ENCODE peak calls at places on chromosomes 11 and 22, in eight cellular contexts. I is astrocyte of the spinal cord, D is left ventricle myocardium inferior, E is mesendoderm, G is mammary epithelial cell, O is iPS DF 19.7, S is brain microvascular endothelial cell, P is PC-3. N is an unnamed sample.
A peak's percentile ranks its signal among the peaks of the same experiment; 100 is the strongest.

GRCh38 chr11:17760102-17761029 is 25.8 kb downstream of the KCNC1 start:
- DNase-seq in S (peak; percentile 9), O (peak; percentile 57), G (peak; percentile 26), E (peak; percentile 86), P (peak; percentile 64), D (peak; percentile 51), I (peak; percentile 14), N (peak; percentile 83)

GRCh38 chr11:12288934-12289666 is 88.3 kb upstream of the PARVA start:
- DNase-seq in S (no peak), I (no peak), D (no peak), E (peak; percentile 36), P (no peak), O (no peak), G (no peak), N (no peak)

GRCh38 chr22:36765943-36766450 is 9.9 kb downstream of the IFT27 start:
- DNase-seq in I (peak; percentile 12), P (no peak), S (no peak), E (no peak), O (no peak), D (no peak), G (peak; percentile 70), N (no peak)

GRCh38 chr22:41360126-41360525 is 21.6 kb upstream of the TEF start:
- DNase-seq in I (no peak), D (peak; percentile 36), S (no peak), P (no peak), G (no peak), O (peak; percentile 71), E (peak; percentile 88), N (no peak)

GRCh38 chr11:46306296-46306853 is 28.9 kb downstream of the CREB3L1 start:
- DNase-seq in O (no peak), E (peak; percentile 45), D (no peak), S (no peak), I (no peak), P (no peak), G (no peak), N (no peak)

GRCh38 chr11:108859510-108859909 is 194.6 kb downstream of the DDX10 start:
- DNase-seq in E (no peak), O (no peak), P (no peak), S (no peak), I (peak; percentile 58), G (peak; percentile 63), D (no peak), N (no peak)

GRCh38 chr11:100752371-100753073 is 65.4 kb downstream of the ARHGAP42 start:
- DNase-seq in E (no peak), I (no peak), S (no peak), G (peak; percentile 46), O (no peak), P (peak; percentile 41), D (no peak), N (peak; percentile 35)

GRCh38 chr11:85595285-85595884 is 31.8 kb downstream of the DLG2 start:
- DNase-seq in O (no peak), I (peak; percentile 51), D (no peak), P (peak; percentile 74), S (no peak), E (peak; percentile 37), G (peak; percentile 8), N (peak; percentile 72)

GRCh38 chr11:72395993-72396392 is 38.3 kb downstream of the CLPB start:
- DNase-seq in D (no peak), E (no peak), S (no peak), I (no peak), O (no peak), G (no peak), P (no peak), N (no peak)

GRCh38 chr11:122791411-122791810 is 46.9 kb upstream of the CRTAM start:
- DNase-seq in E (no peak), P (no peak), D (no peak), S (no peak), G (no peak), O (no peak), I (no peak), N (no peak)

GRCh38 chr11:88178211-88178610 is 3.0 kb upstream of the RAB38 start:
- DNase-seq in S (peak; percentile 7), I (peak; percentile 57), P (no peak), O (no peak), D (no peak), E (no peak), G (no peak), N (no peak)

GRCh38 chr11:3221408-3222002 is 2.9 kb upstream of the MRGPRG start:
- DNase-seq in G (no peak), E (no peak), S (no peak), I (no peak), D (no peak), O (no peak), P (no peak), N (no peak)

GRCh38 chr22:29907753-29908515 is 25.0 kb downstream of the MTMR3 start:
- DNase-seq in S (peak; percentile 97), I (peak; percentile 97), D (peak; percentile 72), O (no peak), P (peak; percentile 98), G (peak; percentile 94), E (peak; percentile 47), N (peak; percentile 96)

GRCh38 chr11:118899706-118900360 is 16.1 kb downstream of the CXCR5 start:
- DNase-seq in E (no peak), O (no peak), P (no peak), G (no peak), I (no peak), S (no peak), D (no peak), N (no peak)

GRCh38 chr22:35135165-35135564 is 69.2 kb downstream of the ISX start:
- DNase-seq in D (no peak), S (no peak), G (no peak), P (no peak), E (no peak), I (no peak), O (no peak), N (no peak)

GRCh38 chr22:19527861-19528417 is 3.7 kb upstream of the CLDN5 start:
- DNase-seq in G (peak; percentile 27), O (no peak), E (no peak), D (no peak), S (peak; percentile 33), I (peak; percentile 11), P (peak; percentile 69), N (no peak)

GRCh38 chr22:42596863-42597530 is 17.7 kb downstream of the POLDIP3 start:
- DNase-seq in I (no peak), P (no peak), E (no peak), S (no peak), D (no peak), O (no peak), G (no peak), N (no peak)

GRCh38 chr11:60125962-60126585 is 37.6 kb downstream of the MS4A2 start:
- DNase-seq in P (peak; percentile 98), O (no peak), E (no peak), G (peak; percentile 90), S (no peak), D (no peak), I (no peak), N (peak; percentile 50)

GRCh38 chr11:17607572-17608570 is 60.8 kb downstream of the OTOG start:
- DNase-seq in D (no peak), E (no peak), P (no peak), O (no peak), S (no peak), G (no peak), I (no peak), N (no peak)

GRCh38 chr22:20244744-20245576 is 23.2 kb downstream of the RTN4R start:
- DNase-seq in I (no peak), O (no peak), S (no peak), P (no peak), D (no peak), E (no peak), G (no peak), N (no peak)

GRCh38 chr11:330694-331314 is 10.1 kb upstream of the IFITM3 start:
- DNase-seq in S (no peak), G (no peak), D (no peak), I (no peak), E (no peak), P (no peak), O (no peak), N (no peak)

GRCh38 chr11:133300666-133301065 is 231.6 kb downstream of the OPCML start:
- DNase-seq in P (no peak), D (no peak), S (no peak), E (no peak), I (no peak), O (no peak), G (no peak), N (no peak)

GRCh38 chr11:66188580-66188979 is 79.9 kb upstream of the RAB1B start:
- DNase-seq in I (peak; percentile 68), P (peak; percentile 83), O (no peak), G (peak; percentile 44), E (no peak), D (no peak), S (peak; percentile 68), N (no peak)

GRCh38 chr11:8168485-8169257 is at the start of gene RIC3:
- DNase-seq in P (no peak), O (no peak), S (no peak), E (peak; percentile 82), G (peak; percentile 44), I (no peak), D (peak; percentile 42), N (no peak)

GRCh38 chr22:42844756-42845155 is 12.3 kb downstream of the ARFGAP3 start:
- DNase-seq in S (no peak), P (peak; percentile 93), O (no peak), I (no peak), D (no peak), G (peak; percentile 80), E (no peak), N (peak; percentile 68)

GRCh38 chr22:48137640-48138039 is 1375.2 kb downstream of the TBC1D22A start:
- DNase-seq in S (no peak), G (no peak), I (no peak), E (peak; percentile 86), P (no peak), D (no peak), O (no peak), N (no peak)

GRCh38 chr22:27647540-27647939 is 154.0 kb downstream of the MN1 start:
- DNase-seq in E (no peak), O (no peak), P (no peak), I (no peak), D (no peak), S (no peak), G (no peak), N (no peak)

GRCh38 chr22:42001127-42001526 is 2.5 kb downstream of the WBP2NL start:
- DNase-seq in S (no peak), E (no peak), I (no peak), O (no peak), G (no peak), P (no peak), D (no peak), N (no peak)

GRCh38 chr22:19626666-19627065 is 87.6 kb upstream of the SEPTIN5 start:
- DNase-seq in G (no peak), D (no peak), I (no peak), S (no peak), P (no peak), O (no peak), E (no peak), N (no peak)

GRCh38 chr11:6862961-6863360 is at the start of gene OR10A2:
- DNase-seq in S (no peak), E (peak; percentile 13), P (peak; percentile 19), O (no peak), I (peak; percentile 3), D (no peak), G (peak; percentile 8), N (no peak)

GRCh38 chr22:46984751-46985506 is 222.5 kb downstream of the TBC1D22A start:
- DNase-seq in I (peak; percentile 74), P (peak; percentile 76), O (no peak), E (no peak), S (peak; percentile 33), G (peak; percentile 69), D (no peak), N (no peak)

GRCh38 chr11:114074546-114075342 is 15.2 kb downstream of the ZBTB16 start:
- DNase-seq in S (no peak), I (no peak), D (no peak), O (no peak), E (no peak), G (no peak), P (no peak), N (no peak)

GRCh38 chr22:42895087-42895486 is 38.0 kb upstream of the ARFGAP3 start:
- DNase-seq in D (no peak), G (no peak), O (no peak), S (no peak), P (no peak), I (no peak), E (no peak), N (no peak)

GRCh38 chr22:21003782-21004181 is 1.9 kb upstream of the THAP7 start:
- DNase-seq in O (no peak), D (no peak), E (no peak), G (no peak), I (no peak), S (no peak), P (no peak), N (no peak)